ENCODE peak calls at places on chromosomes 7 and 10, in four cellular contexts. T is fibroblast of pulmonary artery, X is PC-9, S is cardiac muscle cell. Q is an unnamed sample.

GRCh38 chr7:29612596-29612995 is 49.0 kb downstream of the PRR15 start:
- DNase-seq in T (no peak), X (no peak), S (no peak), Q (no peak)

GRCh38 chr10:32189400-32190084 is 133.3 kb upstream of the KIF5B start:
- DNase-seq in S (no peak), X (peak), T (peak), Q (no peak)

GRCh38 chr7:135236727-135237126 is 3.1 kb downstream of the STRA8 start:
- DNase-seq in S (no peak), T (no peak), X (no peak), Q (no peak)

GRCh38 chr7:120583835-120584586 is 273.9 kb downstream of the TSPAN12 start:
- DNase-seq in X (peak), T (peak), S (no peak), Q (no peak)

GRCh38 chr10:1732501-1733123 is 4.7 kb downstream of the ADARB2 start:
- DNase-seq in S (peak), T (no peak), X (no peak), Q (peak)

GRCh38 chr7:101941481-101942383 is 124.3 kb downstream of the CUX1 start:
- DNase-seq in T (peak), X (peak), S (no peak), Q (peak)

GRCh38 chr10:123117644-123118409 is 17.9 kb upstream of the HMX3 start:
- DNase-seq in X (no peak), S (peak), T (no peak), Q (no peak)

GRCh38 chr7:27169658-27170493 is 4.2 kb downstream of the HOXA10 start:
- DNase-seq in X (peak), S (no peak), T (no peak), Q (no peak)

GRCh38 chr7:104040666-104041065 is 51.2 kb upstream of the RELN start:
- DNase-seq in S (no peak), T (no peak), X (no peak), Q (no peak)

GRCh38 chr10:121592155-121592890 is 5.9 kb downstream of the FGFR2 start:
- DNase-seq in X (no peak), T (no peak), S (no peak), Q (no peak)

GRCh38 chr10:72564596-72564995 is 61.3 kb downstream of the MICU1 start:
- DNase-seq in X (no peak), T (peak), S (no peak), Q (no peak)

GRCh38 chr10:9035355-9035754 is 980.9 kb downstream of the GATA3 start:
- DNase-seq in X (no peak), T (no peak), S (no peak), Q (no peak)

GRCh38 chr7:92813390-92814024 is 22.9 kb downstream of the CDK6 start:
- DNase-seq in S (no peak), T (peak), X (no peak), Q (no peak)

GRCh38 chr10:36489181-36489927 is 636.0 kb upstream of the ANKRD30A start:
- DNase-seq in S (no peak), T (peak), X (no peak), Q (no peak)

GRCh38 chr7:142535123-142535779 is 214.0 kb upstream of the PRSS1 start:
- DNase-seq in S (peak), X (peak), T (peak), Q (peak)

GRCh38 chr7:130814753-130815152 is 80.7 kb upstream of the KLF14 start:
- DNase-seq in S (no peak), X (no peak), T (peak), Q (no peak)

GRCh38 chr7:104943502-104944343 is 70.3 kb upstream of the KMT2E start:
- DNase-seq in X (peak), S (peak), T (peak), Q (no peak)

GRCh38 chr7:7553386-7553785 is 13.3 kb upstream of the MIOS start:
- DNase-seq in S (no peak), X (no peak), T (no peak), Q (no peak)

GRCh38 chr7:99196536-99197288 is 11.2 kb downstream of the KPNA7 start:
- DNase-seq in S (no peak), X (no peak), T (peak), Q (no peak)

GRCh38 chr10:126518186-126519080 is 130.2 kb upstream of the ADAM12 start:
- DNase-seq in X (no peak), S (no peak), T (no peak), Q (no peak)

GRCh38 chr7:106114735-106115383 is 2.7 kb upstream of the SYPL1 start:
- DNase-seq in T (no peak), X (no peak), S (no peak), Q (no peak)

GRCh38 chr10:58104419-58104818 is 163.3 kb downstream of the IPMK start:
- DNase-seq in T (no peak), X (no peak), S (no peak), Q (no peak)

GRCh38 chr10:133142523-133143199 is 17.4 kb upstream of the KNDC1 start:
- DNase-seq in S (no peak), T (no peak), X (no peak), Q (no peak)

GRCh38 chr10:49619613-49620012 is 5.8 kb downstream of the CHAT start:
- DNase-seq in S (no peak), X (no peak), T (no peak), Q (no peak)

GRCh38 chr7:124718032-124718766 is 47.4 kb downstream of the GPR37 start:
- DNase-seq in X (no peak), T (no peak), S (no peak), Q (no peak)

GRCh38 chr10:78405231-78405630 is 371.6 kb downstream of the RPS24 start:
- DNase-seq in S (no peak), T (no peak), X (no peak), Q (no peak)

GRCh38 chr10:2744547-2745212 is 322.7 kb upstream of the PFKP start:
- DNase-seq in T (no peak), S (no peak), X (no peak), Q (no peak)

GRCh38 chr7:118902600-118902999 is 678.1 kb downstream of the ANKRD7 start:
- DNase-seq in X (no peak), T (no peak), S (no peak), Q (no peak)

GRCh38 chr10:106625761-106626160 is 538.7 kb downstream of the SORCS1 start:
- DNase-seq in S (peak), X (no peak), T (no peak), Q (no peak)

GRCh38 chr10:119478111-119479047 is 64.1 kb downstream of the RGS10 start:
- DNase-seq in S (no peak), X (no peak), T (no peak), Q (no peak)

GRCh38 chr7:77698042-77698625 is 1.9 kb downstream of the RSBN1L start:
- DNase-seq in S (no peak), X (no peak), T (no peak), Q (no peak)

GRCh38 chr10:31263903-31264302 is 55.1 kb upstream of the ZEB1 start:
- DNase-seq in S (no peak), T (no peak), X (no peak), Q (no peak)

GRCh38 chr7:82294258-82294855 is 149.2 kb downstream of the CACNA2D1 start:
- DNase-seq in X (no peak), T (peak), S (no peak), Q (no peak)

GRCh38 chr7:43652364-43652763 is 69.5 kb downstream of the STK17A start:
- DNase-seq in X (no peak), S (no peak), T (no peak), Q (no peak)
- TF ChIP-seq CTCF in X (no peak), S (no peak), T (no peak), Q (no peak)

DNA sequence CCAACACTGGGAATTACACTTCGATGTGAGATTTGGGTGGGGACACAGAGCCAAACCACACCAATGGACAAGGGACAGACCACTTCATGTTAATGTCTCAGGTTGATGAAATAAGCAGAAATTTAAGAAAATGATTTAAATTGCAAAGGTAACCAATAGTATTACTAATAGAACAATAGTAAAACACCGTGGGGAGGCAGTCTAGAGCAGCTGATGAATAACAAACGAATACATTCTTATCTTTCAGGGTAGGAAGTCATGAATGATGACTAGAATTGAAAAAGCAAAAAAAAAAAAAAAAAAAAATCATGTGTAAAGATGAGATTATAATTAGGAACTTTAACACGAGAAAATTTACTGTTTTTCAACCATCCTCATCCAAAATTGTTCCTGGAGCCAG is 171.9 kb upstream of the TEX47 start:
- DNase-seq in S (no peak), X (no peak), T (no peak), Q (no peak)
- TF ChIP-seq CTCF in S (no peak), X (no peak), T (no peak), Q (no peak)

DNA sequence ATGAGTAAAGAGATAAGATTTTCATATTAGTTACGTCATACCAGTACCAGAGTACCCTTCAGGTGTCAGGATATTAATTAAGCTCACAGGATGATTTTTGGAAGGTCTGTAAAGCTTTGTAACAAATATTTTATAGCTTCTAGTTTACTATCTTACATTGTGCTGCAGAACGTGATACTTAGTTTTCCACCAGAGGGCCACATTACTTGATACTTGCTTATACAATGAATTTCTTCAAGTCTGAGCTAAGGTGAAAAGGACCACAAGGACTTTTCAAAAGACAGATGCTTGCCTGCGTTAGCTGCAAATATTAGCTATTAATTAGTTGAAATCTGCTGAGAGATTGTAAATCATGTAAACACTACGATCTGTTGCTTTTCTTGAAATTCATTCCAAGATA is 12.2 kb downstream of the FOXP2 start:
- DNase-seq in T (peak), X (no peak), S (peak), Q (no peak)
- TF ChIP-seq CTCF in T (peak), X (peak), S (peak), Q (peak)

GRCh38 chr7:158497627-158498026 is 90.0 kb downstream of the PTPRN2 start:
- DNase-seq in T (no peak), X (no peak), S (no peak), Q (no peak)

GRCh38 chr7:158495780-158496179 is 91.8 kb downstream of the PTPRN2 start:
- DNase-seq in T (no peak), X (no peak), S (peak), Q (no peak)

GRCh38 chr7:158494162-158494586 is 93.4 kb downstream of the PTPRN2 start:
- DNase-seq in X (no peak), T (no peak), S (no peak), Q (peak)

GRCh38 chr7:158494643-158495042 is 93.0 kb downstream of the PTPRN2 start:
- DNase-seq in X (no peak), S (no peak), T (no peak), Q (no peak)

DNA sequence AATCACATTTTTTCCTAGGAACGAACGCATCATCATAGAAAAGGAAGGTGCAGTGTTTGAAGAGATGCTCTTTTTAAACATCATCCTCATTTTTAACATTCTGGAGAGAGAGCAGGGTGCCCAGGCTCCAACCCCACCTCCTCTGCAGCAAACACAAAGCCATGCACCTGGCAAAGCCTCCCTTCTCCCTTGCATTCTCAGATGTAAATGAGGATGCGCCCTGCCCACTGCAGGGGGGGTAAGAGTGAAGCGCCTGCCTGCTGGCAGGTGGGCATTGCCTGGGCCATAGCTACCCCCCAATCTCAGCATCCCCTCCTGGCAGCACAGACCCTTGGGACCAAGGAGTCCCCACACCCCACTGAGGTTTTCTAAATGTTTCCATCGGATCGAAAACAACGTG is 92.4 kb downstream of the PTPRN2 start:
- DNase-seq in S (no peak), T (no peak), X (no peak), Q (no peak)
- TF ChIP-seq CTCF in S (no peak), T (no peak), X (no peak), Q (no peak)

GRCh38 chr10:115129752-115130151 is 36.6 kb downstream of the ATRNL1 start:
- DNase-seq in S (peak), X (no peak), T (peak), Q (peak)
- TF ChIP-seq CTCF in S (peak), X (peak), T (peak), Q (peak)

DNA sequence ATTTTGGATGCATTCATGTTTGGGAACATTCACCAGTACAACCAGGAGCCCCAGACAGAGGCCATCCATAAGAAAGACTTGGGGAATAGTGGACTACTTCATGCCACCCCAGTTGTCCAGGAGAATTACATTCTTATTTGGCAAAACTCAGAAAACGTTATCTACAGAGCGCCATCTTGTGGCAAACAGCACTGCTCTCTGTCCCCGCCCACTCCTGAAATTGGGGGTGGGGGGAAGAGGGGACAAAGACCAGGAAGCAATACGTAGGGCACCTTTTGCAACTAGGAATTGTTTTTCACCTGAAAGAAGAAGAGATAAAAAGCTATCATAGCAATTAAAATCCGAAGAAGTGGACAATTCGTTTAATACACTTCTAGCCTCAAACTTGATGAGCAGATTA is 134.6 kb upstream of the MGMT start:
- DNase-seq in X (no peak), S (peak), T (peak), Q (no peak)
- TF ChIP-seq CTCF in X (no peak), S (peak), T (peak), Q (peak)

GRCh38 chr10:26445411-26446031 is 7.4 kb downstream of the APBB1IP start:
- DNase-seq in T (no peak), S (no peak), X (no peak), Q (no peak)

GRCh38 chr10:26446258-26446657 is 8.1 kb downstream of the APBB1IP start:
- DNase-seq in S (no peak), X (no peak), T (no peak), Q (no peak)

GRCh38 chr10:26449726-26450125 is 11.6 kb downstream of the APBB1IP start:
- DNase-seq in T (no peak), X (no peak), S (no peak), Q (no peak)

GRCh38 chr10:26448706-26449435 is 10.7 kb downstream of the APBB1IP start:
- DNase-seq in X (no peak), S (no peak), T (no peak), Q (no peak)

DNA sequence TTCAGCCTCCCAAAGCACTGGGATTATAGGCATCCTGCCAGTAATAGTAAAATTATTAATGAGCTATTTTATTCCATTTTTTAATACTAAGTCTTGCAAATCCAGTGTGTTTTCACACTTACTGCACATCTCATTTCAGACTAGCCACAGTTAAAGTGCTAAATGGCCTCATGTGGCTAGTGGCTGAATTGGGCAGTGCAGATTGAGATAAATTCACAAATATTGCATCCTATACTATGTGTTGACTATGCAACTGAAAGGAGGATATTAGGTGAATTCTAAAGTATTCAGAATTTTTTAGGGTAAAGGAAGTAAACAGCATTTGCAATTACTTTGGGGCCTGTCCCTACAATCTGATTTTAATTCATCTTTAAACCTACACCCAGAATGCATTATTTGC is 10.2 kb downstream of the APBB1IP start:
- DNase-seq in T (no peak), X (no peak), S (no peak), Q (no peak)
- TF ChIP-seq CTCF in T (no peak), X (no peak), S (no peak), Q (no peak)

GRCh38 chr10:92181575-92181974 is 109.3 kb downstream of the CPEB3 start:
- DNase-seq in S (no peak), T (peak), X (no peak), Q (no peak)
- TF ChIP-seq CTCF in S (peak), T (peak), X (no peak), Q (no peak)

DNA sequence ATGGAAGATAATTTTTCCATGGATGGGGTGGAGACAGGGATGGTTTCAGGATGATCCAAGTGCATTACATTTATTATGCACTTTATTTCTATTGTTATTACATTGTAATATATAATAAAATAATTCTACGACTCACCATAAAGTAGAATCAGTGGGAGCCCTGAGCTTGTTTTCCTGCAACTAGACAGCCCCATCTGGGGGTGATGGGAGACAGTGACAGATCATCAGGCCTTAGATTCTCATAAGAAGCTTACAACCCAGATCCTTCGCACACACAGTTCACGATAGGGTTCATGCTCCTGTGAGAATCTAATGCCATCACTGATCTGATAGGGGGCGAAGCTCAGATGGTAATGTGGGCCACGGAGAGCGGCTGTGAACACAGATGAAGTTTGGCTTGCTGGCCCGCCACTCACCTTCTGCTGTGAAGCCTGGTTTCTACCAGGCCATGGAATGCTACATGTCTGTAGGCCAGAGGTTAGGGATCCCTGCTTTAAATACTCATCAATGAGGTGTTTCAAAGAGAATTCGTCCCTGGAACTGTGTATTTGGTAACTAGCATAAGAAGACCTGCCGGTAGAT is 21.2 kb upstream of the PRKCQ start:
- DNase-seq in X (no peak), T (no peak), S (no peak), Q (no peak)
- TF ChIP-seq CTCF in X (no peak), T (no peak), S (no peak), Q (no peak)